ENCODE peak calls at places on chromosomes 3 and 15, in five cellular contexts. One of them, this sample, is unnamed.

GRCh38 chr3:57206423-57206822 is 6.6 kb upstream of the HESX1 start:
- DNase-seq in cardiac muscle cell: no peak
- DNase-seq in RWPE1: no peak
- DNase-seq in heart right ventricle: no peak
- DNase-seq in testis: no peak
- DNase-seq in this sample: no peak

GRCh38 chr3:184596233-184596632 is 34.6 kb downstream of the EPHB3 start:
- DNase-seq in cardiac muscle cell: no peak
- DNase-seq in RWPE1: no peak
- DNase-seq in heart right ventricle: no peak
- DNase-seq in testis: no peak
- DNase-seq in this sample: no peak

GRCh38 chr3:172965256-172965655 is 175.8 kb downstream of the SPATA16 start:
- DNase-seq in cardiac muscle cell: no peak
- DNase-seq in RWPE1: no peak
- DNase-seq in heart right ventricle: no peak
- DNase-seq in testis: no peak
- DNase-seq in this sample: no peak

GRCh38 chr3:15708882-15709677 is 88.7 kb downstream of the ANKRD28 start:
- DNase-seq in cardiac muscle cell: no peak
- DNase-seq in RWPE1: no peak
- DNase-seq in heart right ventricle: no peak
- DNase-seq in testis: no peak
- DNase-seq in this sample: peak

GRCh38 chr15:87021771-87022170 is 942.1 kb downstream of the AGBL1 start:
- DNase-seq in cardiac muscle cell: no peak
- DNase-seq in RWPE1: no peak
- DNase-seq in heart right ventricle: no peak
- DNase-seq in testis: no peak
- DNase-seq in this sample: no peak

GRCh38 chr3:157159037-157159761 is 748 bp downstream of the CCNL1 start:
- DNase-seq in cardiac muscle cell: peak
- DNase-seq in RWPE1: peak
- DNase-seq in heart right ventricle: peak
- DNase-seq in testis: peak
- DNase-seq in this sample: peak

GRCh38 chr3:107284570-107284969 is 92.7 kb upstream of the CCDC54 start:
- DNase-seq in cardiac muscle cell: no peak
- DNase-seq in RWPE1: peak
- DNase-seq in heart right ventricle: no peak
- DNase-seq in testis: no peak
- DNase-seq in this sample: peak

GRCh38 chr3:156404217-156404616 is 150.7 kb downstream of the SSR3 start:
- DNase-seq in cardiac muscle cell: no peak
- DNase-seq in RWPE1: no peak
- DNase-seq in heart right ventricle: no peak
- DNase-seq in testis: no peak
- DNase-seq in this sample: no peak

GRCh38 chr3:184710870-184711365 is 946 bp downstream of the MAGEF1 start:
- DNase-seq in cardiac muscle cell: no peak
- DNase-seq in RWPE1: peak
- DNase-seq in heart right ventricle: no peak
- DNase-seq in testis: no peak
- DNase-seq in this sample: peak

GRCh38 chr3:184234224-184234623 is 4.8 kb downstream of the VWA5B2 start:
- DNase-seq in cardiac muscle cell: no peak
- DNase-seq in RWPE1: peak
- DNase-seq in heart right ventricle: no peak
- DNase-seq in testis: peak
- DNase-seq in this sample: peak

GRCh38 chr3:127103116-127103515 is 89.8 kb upstream of the PRR23E start:
- DNase-seq in cardiac muscle cell: no peak
- DNase-seq in RWPE1: no peak
- DNase-seq in heart right ventricle: no peak
- DNase-seq in testis: no peak
- DNase-seq in this sample: no peak

GRCh38 chr15:64791401-64791800 is 16.0 kb upstream of the RBPMS2 start:
- DNase-seq in cardiac muscle cell: no peak
- DNase-seq in RWPE1: no peak
- DNase-seq in heart right ventricle: no peak
- DNase-seq in testis: no peak
- DNase-seq in this sample: no peak

DNA sequence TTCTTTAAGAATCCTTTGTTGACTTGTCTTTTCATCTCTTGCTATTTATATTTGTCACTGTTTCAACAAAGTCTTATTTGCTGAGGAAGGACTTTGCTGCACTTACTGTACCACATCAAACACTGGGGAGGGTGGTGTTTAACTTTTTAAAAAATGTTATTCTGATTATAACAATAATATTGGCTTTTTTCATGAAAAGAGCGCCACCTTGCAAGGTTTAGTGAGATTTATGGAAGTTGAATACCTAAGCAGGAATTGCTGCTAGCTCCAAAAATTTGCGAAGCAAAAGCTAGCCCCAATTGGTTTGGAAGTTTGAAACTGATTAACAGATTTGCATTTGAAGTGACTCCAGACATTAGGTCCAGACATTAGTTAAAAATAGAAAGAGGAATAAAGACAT is 6.7 kb downstream of the ZIC1 start:
- DNase-seq in cardiac muscle cell: no peak
- DNase-seq in RWPE1: no peak
- DNase-seq in heart right ventricle: no peak
- DNase-seq in testis: no peak
- DNase-seq in this sample: no peak
- TF ChIP-seq CTCF in cardiac muscle cell: no peak
- TF ChIP-seq CTCF in RWPE1: no peak
- TF ChIP-seq CTCF in heart right ventricle: no peak
- TF ChIP-seq CTCF in testis: no peak
- TF ChIP-seq CTCF in this sample: no peak

GRCh38 chr3:138479355-138479964 is 45.0 kb downstream of the ESYT3 start:
- DNase-seq in cardiac muscle cell: peak
- DNase-seq in RWPE1: peak
- DNase-seq in heart right ventricle: no peak
- DNase-seq in testis: peak
- DNase-seq in this sample: peak
- TF ChIP-seq CTCF in cardiac muscle cell: peak
- TF ChIP-seq CTCF in RWPE1: peak
- TF ChIP-seq CTCF in heart right ventricle: no peak
- TF ChIP-seq CTCF in testis: no peak
- TF ChIP-seq CTCF in this sample: peak

GRCh38 chr3:182226995-182227394 is 515.3 kb downstream of the SOX2 start:
- DNase-seq in cardiac muscle cell: no peak
- DNase-seq in RWPE1: no peak
- DNase-seq in heart right ventricle: no peak
- DNase-seq in testis: no peak
- DNase-seq in this sample: no peak
- TF ChIP-seq CTCF in cardiac muscle cell: no peak
- TF ChIP-seq CTCF in RWPE1: no peak
- TF ChIP-seq CTCF in heart right ventricle: no peak
- TF ChIP-seq CTCF in testis: no peak
- TF ChIP-seq CTCF in this sample: no peak

GRCh38 chr15:38414351-38414750 is 39.6 kb upstream of the FAM98B start:
- DNase-seq in cardiac muscle cell: peak
- DNase-seq in RWPE1: peak
- DNase-seq in heart right ventricle: peak
- DNase-seq in testis: peak
- DNase-seq in this sample: peak
- TF ChIP-seq CTCF in cardiac muscle cell: peak
- TF ChIP-seq CTCF in RWPE1: peak
- TF ChIP-seq CTCF in heart right ventricle: peak
- TF ChIP-seq CTCF in testis: peak
- TF ChIP-seq CTCF in this sample: peak

DNA sequence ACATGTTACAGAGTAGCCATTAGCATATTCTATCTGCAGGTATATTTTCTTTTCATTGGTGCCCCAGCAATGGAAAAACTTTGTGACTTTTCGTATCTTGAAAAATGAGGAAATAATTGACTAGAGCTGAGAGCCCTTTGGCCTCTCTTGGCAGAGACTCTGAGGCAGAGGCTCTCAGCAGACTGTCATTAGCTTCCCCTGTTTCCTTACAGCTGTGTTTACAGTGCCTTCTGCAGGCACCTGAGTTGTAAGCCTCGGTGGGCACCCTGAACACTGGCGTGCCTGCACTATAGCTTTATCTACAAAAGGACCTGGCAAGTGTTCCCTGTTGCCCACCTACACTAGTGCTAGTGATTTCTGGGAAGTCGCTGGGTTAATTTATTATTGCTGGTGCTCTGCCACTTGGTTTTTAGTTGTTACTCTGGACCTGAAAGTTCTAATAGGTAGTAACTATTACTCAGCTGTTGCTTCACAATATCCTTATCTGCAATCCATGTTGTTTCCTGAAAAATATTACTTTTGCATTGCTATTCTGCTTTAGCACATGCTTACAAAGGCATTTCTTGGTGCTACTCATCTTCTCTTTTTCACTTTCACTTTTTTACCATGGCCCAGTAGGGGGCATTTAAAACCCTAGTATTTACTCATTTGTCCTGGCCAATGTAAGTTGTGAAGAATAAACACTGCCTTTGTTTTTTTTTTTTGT is 7.8 kb upstream of the GPR171 start:
- DNase-seq in cardiac muscle cell: no peak
- DNase-seq in RWPE1: no peak
- DNase-seq in heart right ventricle: no peak
- DNase-seq in testis: no peak
- DNase-seq in this sample: no peak
- TF ChIP-seq CTCF in cardiac muscle cell: peak
- TF ChIP-seq CTCF in RWPE1: no peak
- TF ChIP-seq CTCF in heart right ventricle: no peak
- TF ChIP-seq CTCF in testis: no peak
- TF ChIP-seq CTCF in this sample: no peak

GRCh38 chr3:154422694-154423093 is 7.3 kb downstream of the GPR149 start:
- DNase-seq in cardiac muscle cell: no peak
- DNase-seq in RWPE1: no peak
- DNase-seq in heart right ventricle: no peak
- DNase-seq in testis: no peak
- DNase-seq in this sample: no peak

GRCh38 chr3:154430014-154430413 is at the start of gene GPR149:
- DNase-seq in cardiac muscle cell: peak
- DNase-seq in RWPE1: no peak
- DNase-seq in heart right ventricle: no peak
- DNase-seq in testis: peak
- DNase-seq in this sample: no peak

GRCh38 chr3:154427685-154428291 is 2.2 kb downstream of the GPR149 start:
- DNase-seq in cardiac muscle cell: peak
- DNase-seq in RWPE1: no peak
- DNase-seq in heart right ventricle: no peak
- DNase-seq in testis: peak
- DNase-seq in this sample: no peak

GRCh38 chr3:154431043-154431442 is 1.1 kb upstream of the GPR149 start:
- DNase-seq in cardiac muscle cell: no peak
- DNase-seq in RWPE1: no peak
- DNase-seq in heart right ventricle: no peak
- DNase-seq in testis: no peak
- DNase-seq in this sample: no peak

GRCh38 chr3:154428369-154429206 is 1.4 kb downstream of the GPR149 start:
- DNase-seq in cardiac muscle cell: peak
- DNase-seq in RWPE1: no peak
- DNase-seq in heart right ventricle: no peak
- DNase-seq in testis: peak
- DNase-seq in this sample: no peak
- TF ChIP-seq CTCF in cardiac muscle cell: no peak
- TF ChIP-seq CTCF in RWPE1: no peak
- TF ChIP-seq CTCF in heart right ventricle: no peak
- TF ChIP-seq CTCF in testis: no peak
- TF ChIP-seq CTCF in this sample: no peak

GRCh38 chr3:113035387-113035982 is 44.7 kb downstream of the GTPBP8 start:
- DNase-seq in cardiac muscle cell: peak
- DNase-seq in RWPE1: peak
- DNase-seq in heart right ventricle: peak
- DNase-seq in testis: peak
- DNase-seq in this sample: peak
- TF ChIP-seq CTCF in cardiac muscle cell: peak
- TF ChIP-seq CTCF in RWPE1: peak
- TF ChIP-seq CTCF in heart right ventricle: peak
- TF ChIP-seq CTCF in testis: peak
- TF ChIP-seq CTCF in this sample: peak

DNA sequence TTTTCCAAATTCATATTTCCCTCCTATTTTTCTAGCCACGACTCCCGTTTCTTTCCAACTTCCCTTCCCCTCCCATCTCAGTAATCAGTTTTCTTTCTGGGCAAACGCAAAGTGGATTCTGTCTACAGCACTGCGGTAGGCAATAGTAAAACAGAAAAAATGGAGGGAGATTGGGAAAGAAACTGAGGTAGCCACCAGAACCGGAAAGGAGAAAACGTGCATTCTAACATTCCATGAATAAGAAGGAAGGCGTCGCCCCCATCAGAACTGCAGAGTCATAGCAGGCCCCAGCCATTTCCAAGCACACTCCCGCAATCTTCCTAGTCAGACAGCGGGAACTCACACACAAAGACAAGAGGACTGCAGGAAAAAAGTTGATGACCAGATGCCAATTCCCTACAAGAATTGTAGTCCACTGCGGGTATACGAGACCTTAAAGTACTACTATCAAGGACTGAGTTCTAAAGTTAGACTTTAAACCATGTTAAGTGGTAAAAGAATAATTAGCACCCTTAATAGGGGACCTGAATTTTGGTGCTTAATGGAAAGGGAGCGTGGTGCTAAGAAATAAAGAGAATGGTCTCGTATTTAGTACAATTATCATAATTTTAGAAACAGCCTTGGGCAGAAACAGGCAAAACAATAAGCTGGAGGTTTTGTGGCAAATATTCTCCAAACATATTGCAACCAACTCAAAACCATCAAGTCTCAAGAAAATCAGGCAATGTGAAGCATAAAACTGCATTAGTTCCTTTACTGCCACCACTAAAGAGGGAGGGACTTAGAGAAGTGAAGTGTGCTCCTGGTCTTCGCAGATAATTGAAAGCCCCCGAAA is 1.4 kb downstream of the PFN2 start:
- DNase-seq in cardiac muscle cell: peak
- DNase-seq in RWPE1: peak
- DNase-seq in heart right ventricle: peak
- DNase-seq in testis: peak
- DNase-seq in this sample: peak
- TF ChIP-seq CTCF in cardiac muscle cell: peak
- TF ChIP-seq CTCF in RWPE1: peak
- TF ChIP-seq CTCF in heart right ventricle: no peak
- TF ChIP-seq CTCF in testis: no peak
- TF ChIP-seq CTCF in this sample: no peak

DNA sequence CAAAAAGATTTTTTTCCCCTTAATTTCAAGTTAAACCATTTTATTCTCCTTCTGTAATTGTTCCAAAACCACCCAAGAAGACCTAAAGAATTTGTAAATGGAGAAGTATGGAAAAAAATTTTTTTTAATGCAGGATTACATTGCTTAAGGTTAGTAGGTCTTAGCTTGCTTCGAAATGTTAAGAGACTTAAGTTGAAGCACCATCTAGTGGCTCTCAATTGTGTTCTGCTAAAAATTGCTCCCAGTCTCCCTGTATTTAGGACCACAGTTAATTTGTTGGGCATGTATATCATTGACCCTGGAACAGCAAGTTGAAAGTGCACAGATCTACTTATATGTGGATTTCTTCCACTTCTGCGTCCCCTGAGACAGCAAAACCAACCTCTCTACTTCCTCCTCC is 32.4 kb downstream of the CD200R1L start:
- DNase-seq in cardiac muscle cell: peak
- DNase-seq in RWPE1: peak
- DNase-seq in heart right ventricle: no peak
- DNase-seq in testis: no peak
- DNase-seq in this sample: peak
- TF ChIP-seq CTCF in cardiac muscle cell: peak
- TF ChIP-seq CTCF in RWPE1: peak
- TF ChIP-seq CTCF in heart right ventricle: no peak
- TF ChIP-seq CTCF in testis: no peak
- TF ChIP-seq CTCF in this sample: peak

This sample was measured in MCF 10A.